ENCODE peak calls at places on chromosome 22, in six cellular contexts. J is H9, C is heart left ventricle, I is D341Med, P is H4, U is fibroblast of mammary gland. Y is an unnamed sample.

GRCh38 chr22:25064894-25065560 is 112.5 kb downstream of the KIAA1671 start:
- DNase-seq in I (no peak), J (no peak), P (no peak), C (no peak), U (no peak), Y (no peak)

GRCh38 chr22:28245579-28246224 is 326.6 kb upstream of the PITPNB start:
- DNase-seq in P (no peak), U (no peak), J (no peak), C (no peak), I (no peak), Y (no peak)

GRCh38 chr22:42820075-42820763 is 36.9 kb downstream of the ARFGAP3 start:
- DNase-seq in I (no peak), P (peak), C (no peak), J (no peak), U (peak), Y (peak)

GRCh38 chr22:30879398-30879797 is 89.2 kb downstream of the MORC2 start:
- DNase-seq in U (no peak), C (peak), P (no peak), I (no peak), J (no peak), Y (no peak)

GRCh38 chr22:37088108-37088605 is 21.4 kb downstream of the TMPRSS6 start:
- DNase-seq in J (no peak), I (no peak), C (no peak), P (no peak), U (peak), Y (no peak)

GRCh38 chr22:23399367-23400285 is 180.5 kb downstream of the IGLL1 start:
- DNase-seq in I (peak), J (no peak), C (no peak), P (no peak), U (no peak), Y (no peak)

GRCh38 chr22:37032535-37033460 is 13.3 kb downstream of the MPST start:
- DNase-seq in U (peak), C (no peak), I (no peak), P (peak), J (no peak), Y (no peak)

GRCh38 chr22:20246368-20247009 is 21.6 kb downstream of the RTN4R start:
- DNase-seq in P (no peak), J (peak), I (no peak), U (no peak), C (no peak), Y (no peak)

GRCh38 chr22:43476341-43476740 is 64.5 kb downstream of the MPPED1 start:
- DNase-seq in C (no peak), J (peak), I (no peak), U (no peak), P (no peak), Y (no peak)

GRCh38 chr22:42138122-42138770 is 7.6 kb upstream of the CYP2D6 start:
- DNase-seq in U (no peak), P (no peak), J (no peak), C (no peak), I (no peak), Y (no peak)

GRCh38 chr22:42959472-42960145 is 55.3 kb downstream of the PACSIN2 start:
- DNase-seq in I (no peak), U (peak), J (no peak), P (peak), C (peak), Y (no peak)

GRCh38 chr22:19767427-19768380 is 7.1 kb downstream of the TBX1 start:
- DNase-seq in U (no peak), J (peak), I (no peak), P (no peak), C (peak), Y (no peak)

GRCh38 chr22:21009638-21010425 is 5.1 kb upstream of the P2RX6 start:
- DNase-seq in U (peak), P (no peak), J (peak), I (no peak), C (no peak), Y (no peak)